ENCODE peak calls at places on chromosomes 1 and 21, in five cellular contexts. Z is K562, G is trophoblast cell, S is ovary, Q is Panc1. Y is an unnamed sample.
A peak's percentile ranks its signal among the peaks of the same experiment; 100 is the strongest.

GRCh38 chr1:3787745-3788605 is 8.3 kb downstream of the LRRC47 start:
- DNase-seq in Z (no peak), G (no peak), S (no peak), Q (no peak), Y (no peak)

GRCh38 chr1:2212167-2212541 is 16.0 kb upstream of the SKI start:
- DNase-seq in Z (no peak), G (no peak), S (no peak), Q (no peak), Y (no peak)

GRCh38 chr1:198481661-198482060 is 58.8 kb downstream of the ATP6V1G3 start:
- DNase-seq in Z (peak; percentile 9), G (no peak), S (no peak), Q (no peak), Y (no peak)

GRCh38 chr1:41768538-41768937 is 150.2 kb downstream of the HIVEP3 start:
- DNase-seq in Z (no peak), G (peak; percentile 23), S (no peak), Q (no peak), Y (no peak)

GRCh38 chr1:97297611-97298010 is 576.0 kb downstream of the PTBP2 start:
- DNase-seq in Z (no peak), G (no peak), S (no peak), Q (no peak), Y (no peak)

GRCh38 chr1:14142397-14143095 is 442.6 kb downstream of the PRDM2 start:
- DNase-seq in Z (no peak), G (no peak), S (no peak), Q (no peak), Y (no peak)

GRCh38 chr1:121417289-121417955 is 232.6 kb downstream of the SRGAP2C start:
- DNase-seq in Z (no peak), G (peak; percentile 43), S (no peak), Q (no peak), Y (no peak)

GRCh38 chr1:159015440-159015909 is 5.8 kb downstream of the IFI16 start:
- DNase-seq in Z (peak; percentile 26), G (peak; percentile 38), S (no peak), Q (no peak), Y (no peak)

GRCh38 chr1:15573477-15573876 is 11.4 kb downstream of the AGMAT start:
- DNase-seq in Z (no peak), G (no peak), S (no peak), Q (no peak), Y (no peak)

GRCh38 chr1:53430779-53431178 is 28.4 kb upstream of the DMRTB1 start:
- DNase-seq in Z (no peak), G (no peak), S (no peak), Q (no peak), Y (no peak)

GRCh38 chr1:192766009-192766625 is 42.7 kb upstream of the RGS2 start:
- DNase-seq in Z (no peak), G (no peak), S (no peak), Q (no peak), Y (no peak)

GRCh38 chr1:180515857-180516388 is 13.5 kb upstream of the ACBD6 start:
- DNase-seq in Z (peak; percentile 88), G (peak; percentile 60), S (peak; percentile 56), Q (peak; percentile 50), Y (peak; percentile 42)

GRCh38 chr1:38746966-38747600 is 112.5 kb downstream of the RRAGC start:
- DNase-seq in Z (no peak), G (peak; percentile 36), S (no peak), Q (no peak), Y (no peak)

GRCh38 chr1:29706936-29707335 is 470.6 kb downstream of the PTPRU start:
- DNase-seq in Z (peak; percentile 68), G (no peak), S (no peak), Q (no peak), Y (no peak)

GRCh38 chr1:36821386-36821785 is 212.9 kb downstream of the GRIK3 start:
- DNase-seq in Z (no peak), G (no peak), S (no peak), Q (no peak), Y (no peak)

GRCh38 chr1:69700770-69701169 is 133.0 kb downstream of the LRRC7 start:
- DNase-seq in Z (no peak), G (peak; percentile 11), S (no peak), Q (no peak), Y (no peak)

GRCh38 chr1:116288201-116288598 is 84.8 kb upstream of the ATP1A1 start:
- DNase-seq in Z (no peak), G (no peak), S (no peak), Q (no peak), Y (no peak)

GRCh38 chr1:69572921-69573320 is 5.2 kb downstream of the LRRC7 start:
- DNase-seq in Z (no peak), G (no peak), S (no peak), Q (no peak), Y (no peak)

GRCh38 chr21:29638761-29639327 is 301.0 kb downstream of the GRIK1 start:
- DNase-seq in Z (no peak), G (no peak), S (no peak), Q (no peak), Y (no peak)

GRCh38 chr21:29641001-29641634 is 298.7 kb downstream of the GRIK1 start:
- DNase-seq in Z (no peak), G (no peak), S (no peak), Q (no peak), Y (no peak)

GRCh38 chr21:29638138-29638537 is 301.7 kb downstream of the GRIK1 start:
- DNase-seq in Z (no peak), G (no peak), S (no peak), Q (no peak), Y (no peak)

GRCh38 chr21:29640233-29640554 is 299.6 kb downstream of the GRIK1 start:
- DNase-seq in Z (no peak), G (no peak), S (no peak), Q (no peak), Y (no peak)

DNA sequence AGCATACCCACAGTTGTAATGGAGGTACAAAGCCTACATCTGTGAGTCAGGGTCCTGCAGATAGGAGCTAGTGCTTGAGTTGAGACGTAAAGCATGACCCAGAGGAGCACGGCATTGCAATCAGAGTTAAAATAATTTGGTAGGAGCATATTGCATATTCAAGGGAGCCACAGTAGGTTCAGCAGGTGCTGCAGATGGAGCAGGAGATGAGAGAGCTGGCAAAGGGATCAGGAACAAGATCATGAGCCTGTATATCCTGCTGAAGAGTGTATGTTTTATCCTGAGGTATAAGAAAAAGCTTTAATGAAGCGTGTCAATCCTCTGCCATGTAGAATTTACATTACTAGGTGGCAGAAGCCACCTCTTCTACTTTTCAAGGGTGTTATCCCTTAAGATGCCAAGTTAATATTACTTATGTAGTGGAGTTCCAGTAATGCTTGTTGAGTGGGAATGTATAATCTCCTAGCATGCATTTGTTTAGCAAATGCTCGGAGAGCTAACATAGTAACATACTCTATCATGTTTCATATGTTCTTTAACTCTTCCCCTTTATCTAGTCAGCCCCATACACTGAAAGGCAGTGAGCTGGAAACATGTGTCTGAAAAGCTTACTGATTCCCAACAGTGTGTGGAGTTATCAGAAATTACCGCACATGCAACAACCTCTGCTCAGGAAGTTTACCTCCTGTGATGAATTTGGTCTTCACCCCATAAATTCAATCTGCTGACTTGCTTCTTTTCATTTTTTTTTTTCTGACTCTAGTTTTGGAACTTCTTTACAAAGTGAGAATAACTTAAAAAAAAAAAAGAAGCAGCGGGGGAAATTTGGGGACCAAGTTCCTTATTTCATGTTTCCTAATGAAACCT is 300.2 kb downstream of the GRIK1 start:
- DNase-seq in Z (no peak), G (no peak), S (no peak), Q (no peak), Y (no peak)
- H3K27ac ChIP-seq in Z (peak overlapping the region; percentile 98), G (no peak overlapping the region), S (no peak overlapping the region), Q (no peak overlapping the region), Y (no peak overlapping the region)

GRCh38 chr21:44847261-44848056 is 26.0 kb downstream of the PTTG1IP start:
- DNase-seq in Z (no peak), G (no peak), S (peak; percentile 23), Q (no peak), Y (no peak)

GRCh38 chr21:44848821-44849521 is 24.5 kb downstream of the PTTG1IP start:
- DNase-seq in Z (no peak), G (no peak), S (peak; percentile 30), Q (no peak), Y (no peak)

GRCh38 chr21:44845418-44846200 is 27.7 kb upstream of the SUMO3 start:
- DNase-seq in Z (peak; percentile 90), G (peak; percentile 37), S (peak; percentile 60), Q (no peak), Y (no peak)

GRCh38 chr21:44846201-44846484 is 27.3 kb downstream of the PTTG1IP start:
- DNase-seq in Z (no peak), G (no peak), S (no peak), Q (no peak), Y (no peak)

DNA sequence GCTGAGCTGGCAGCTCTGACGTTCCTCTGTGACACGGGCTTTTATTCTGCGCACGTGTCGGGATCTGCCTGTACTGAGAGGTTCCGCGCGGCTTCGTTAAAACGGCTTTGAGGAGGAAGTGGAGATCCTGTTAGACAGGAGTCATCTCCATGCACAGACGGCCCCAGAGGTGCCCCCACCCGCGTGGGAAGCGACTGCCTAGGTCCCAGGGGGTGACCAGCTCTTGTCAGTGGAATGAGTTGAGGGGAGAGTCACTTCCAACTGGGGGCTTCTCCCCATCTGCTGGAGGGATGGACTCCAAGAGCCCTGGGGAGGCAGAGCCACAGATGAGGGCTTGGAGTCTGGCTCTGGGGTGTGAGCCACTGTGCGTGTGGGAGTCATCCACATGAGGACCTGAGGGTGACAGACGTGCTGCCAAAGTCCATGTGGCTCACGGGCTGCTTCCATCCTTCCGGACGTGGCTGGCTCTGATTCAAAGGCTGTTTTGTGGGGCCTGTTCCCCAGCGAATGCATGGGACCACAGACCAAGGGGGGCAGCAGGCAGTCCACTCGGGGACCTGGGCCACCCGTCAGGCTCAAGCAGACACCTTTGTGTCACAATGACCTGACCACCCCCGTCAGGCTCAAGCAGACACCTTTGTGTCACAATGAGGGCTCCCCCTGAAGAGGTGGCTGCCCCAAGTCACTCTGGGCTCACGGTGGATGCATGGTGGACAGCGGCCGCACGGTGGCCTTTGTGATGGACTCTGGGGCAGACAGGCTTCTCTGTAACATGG is 26.8 kb downstream of the PTTG1IP start:
- DNase-seq in Z (peak; percentile 53), G (peak; percentile 62), S (peak; percentile 54), Q (no peak), Y (peak; percentile 29)
- H3K27ac ChIP-seq in Z (no peak overlapping the region), G (no peak overlapping the region), S (no peak overlapping the region), Q (peak overlapping the region; percentile 68), Y (no peak overlapping the region)

DNA sequence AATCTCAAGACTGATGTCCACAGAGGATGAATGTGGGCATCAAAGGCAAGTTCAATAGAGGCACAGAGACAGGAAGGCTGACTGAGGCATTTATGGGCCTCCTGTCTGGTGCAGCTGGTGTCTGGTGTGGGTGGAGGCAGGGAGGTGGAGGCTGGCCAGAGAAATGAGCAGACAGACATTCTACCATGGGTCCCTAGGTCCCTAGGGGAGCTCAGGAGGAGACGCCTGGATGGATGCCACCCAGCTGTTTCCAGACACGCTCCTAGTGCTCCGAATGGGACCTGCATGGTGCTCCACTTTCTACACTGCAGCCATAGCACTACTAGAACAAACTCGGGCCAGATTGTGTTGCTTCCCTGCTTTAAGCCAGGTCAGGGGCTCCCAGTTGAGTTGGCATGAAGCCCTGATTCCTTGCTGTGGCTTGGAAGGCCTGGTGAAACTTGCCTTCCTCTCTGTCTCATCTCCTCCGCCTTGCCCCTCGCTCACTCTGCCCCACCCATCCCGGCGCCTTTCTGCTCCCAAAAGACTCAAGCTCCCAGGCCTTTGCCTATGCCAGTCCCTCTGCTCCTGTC is 25.3 kb downstream of the PADI2 start:
- DNase-seq in Z (no peak), G (no peak), S (no peak), Q (no peak), Y (no peak)
- H3K27ac ChIP-seq in Z (no peak overlapping the region), G (no peak overlapping the region), S (no peak overlapping the region), Q (no peak overlapping the region), Y (peak overlapping the region; percentile 82)

DNA sequence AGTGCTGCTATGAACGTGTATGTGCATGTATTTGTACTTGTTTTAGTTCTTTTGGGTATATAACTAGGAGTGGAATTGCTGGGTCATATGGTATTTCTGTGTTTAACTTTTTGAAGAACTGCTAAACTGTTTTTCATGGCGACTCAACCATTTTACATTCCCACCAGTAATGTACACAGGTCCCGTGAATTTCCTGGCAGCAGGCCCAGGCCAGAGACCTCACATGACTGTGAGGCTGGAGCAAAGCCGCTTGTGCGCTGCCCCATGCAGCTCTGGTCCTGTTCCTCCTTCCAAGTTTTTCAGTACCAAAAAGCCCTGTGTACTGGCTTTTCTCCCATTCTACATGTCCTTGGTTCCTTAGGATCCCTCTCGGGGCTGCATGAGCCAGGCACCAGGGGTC is 29.6 kb downstream of the ACOT11 start:
- DNase-seq in Z (no peak), G (no peak), S (peak; percentile 63), Q (no peak), Y (peak; percentile 23)
- H3K27ac ChIP-seq in Z (no peak overlapping the region), G (no peak overlapping the region), S (no peak overlapping the region), Q (no peak overlapping the region), Y (no peak overlapping the region)

Y was measured in substantia nigra.